ENCODE peak calls at places on chromosomes 12 and 14, in nine cellular contexts. I, Y, B, A, C, F, V, R and X are unnamed samples.

GRCh38 chr12:46470039-46470627 is 97.6 kb upstream of the SLC38A2 start:
- DNase-seq in I (no peak), Y (no peak), B (peak; percentile 27), A (no peak), C (no peak), F (no peak), V (no peak), R (no peak), X (no peak)

GRCh38 chr12:42469355-42470006 is 120.1 kb downstream of the PRICKLE1 start:
- DNase-seq in I (no peak), Y (no peak), B (no peak), A (no peak), C (no peak), F (no peak), V (no peak), R (no peak), X (no peak)

GRCh38 chr12:75660805-75661404 is 149.5 kb upstream of the KRR1 start:
- DNase-seq in I (peak; percentile 72), Y (peak; percentile 90), B (no peak), A (no peak), C (no peak), F (no peak), V (no peak), R (no peak), X (no peak)

GRCh38 chr14:45252356-45253069 is 489 bp downstream of the MIS18BP1 start:
- DNase-seq in I (no peak), Y (peak; percentile 5), B (no peak), A (no peak), C (no peak), F (no peak), V (peak; percentile 49), R (no peak), X (no peak)

GRCh38 chr14:104131968-104132732 is 6.2 kb upstream of the KIF26A start:
- DNase-seq in I (no peak), Y (no peak), B (no peak), A (no peak), C (no peak), F (peak; percentile 33), V (no peak), R (no peak), X (no peak)

GRCh38 chr12:130526813-130527212 is 189.1 kb downstream of the PIWIL1 start:
- DNase-seq in I (no peak), Y (no peak), B (no peak), A (peak; percentile 52), C (peak; percentile 68), F (no peak), V (no peak), R (peak; percentile 19), X (no peak)

GRCh38 chr12:65229441-65229840 is 49.0 kb upstream of the MSRB3 start:
- DNase-seq in I (peak; percentile 91), Y (peak; percentile 81), B (no peak), A (no peak), C (no peak), F (no peak), V (peak; percentile 54), R (no peak), X (no peak)

GRCh38 chr12:8860165-8860961 is 37.9 kb downstream of the A2ML1 start:
- DNase-seq in I (peak; percentile 56), Y (peak; percentile 54), B (peak; percentile 20), A (peak; percentile 46), C (no peak), F (no peak), V (peak; percentile 74), R (no peak), X (no peak)

GRCh38 chr14:71354801-71355200 is 447.5 kb downstream of the PCNX1 start:
- DNase-seq in I (peak; percentile 35), Y (peak; percentile 33), B (no peak), A (no peak), C (no peak), F (no peak), V (no peak), R (no peak), X (no peak)

GRCh38 chr14:51817326-51817725 is 43.1 kb upstream of the GNG2 start:
- DNase-seq in I (no peak), Y (no peak), B (no peak), A (no peak), C (no peak), F (no peak), V (no peak), R (no peak), X (no peak)

GRCh38 chr12:3129301-3130052 is 52.3 kb downstream of the TSPAN9 start:
- DNase-seq in I (peak; percentile 92), Y (peak; percentile 88), B (no peak), A (no peak), C (no peak), F (no peak), V (peak; percentile 55), R (no peak), X (no peak)

GRCh38 chr14:100904307-100905019 is 941 bp upstream of the RTL1 start:
- DNase-seq in I (no peak), Y (no peak), B (no peak), A (peak; percentile 79), C (peak; percentile 70), F (peak; percentile 75), V (peak; percentile 13), R (no peak), X (no peak)

GRCh38 chr12:31582155-31582554 is 8.8 kb downstream of the DENND5B start:
- DNase-seq in I (peak; percentile 85), Y (peak; percentile 77), B (no peak), A (no peak), C (no peak), F (no peak), V (no peak), R (no peak), X (no peak)

GRCh38 chr12:75337905-75338304 is 3.4 kb downstream of the GLIPR1L1 start:
- DNase-seq in I (no peak), Y (no peak), B (no peak), A (no peak), C (no peak), F (no peak), V (no peak), R (no peak), X (no peak)